ENCODE peak calls at places on chromosomes 5 and 9, in six cellular contexts. One of them, this sample, is unnamed.

GRCh38 chr9:33289501-33289900 is 815 bp upstream of the NFX1 start:
- DNase-seq in lung: no peak
- DNase-seq in adrenal gland: peak
- DNase-seq in astrocyte of the spinal cord: peak
- DNase-seq in fibroblast of lung: peak
- DNase-seq in cardiac fibroblast: peak
- DNase-seq in this sample: no peak

GRCh38 chr5:36442796-36443195 is 141.1 kb upstream of the RANBP3L start:
- DNase-seq in adrenal gland: no peak
- DNase-seq in fibroblast of lung: peak
- DNase-seq in cardiac fibroblast: peak
- DNase-seq in lung: no peak
- DNase-seq in astrocyte of the spinal cord: peak
- DNase-seq in this sample: peak

GRCh38 chr9:87337335-87338074 is 160.2 kb upstream of the DAPK1 start:
- DNase-seq in lung: no peak
- DNase-seq in cardiac fibroblast: no peak
- DNase-seq in fibroblast of lung: peak
- DNase-seq in adrenal gland: peak
- DNase-seq in astrocyte of the spinal cord: peak
- DNase-seq in this sample: peak

GRCh38 chr9:32571969-32572899 is 725 bp downstream of the NDUFB6 start:
- DNase-seq in lung: peak
- DNase-seq in adrenal gland: peak
- DNase-seq in cardiac fibroblast: peak
- DNase-seq in astrocyte of the spinal cord: peak
- DNase-seq in fibroblast of lung: peak
- DNase-seq in this sample: peak

GRCh38 chr9:127928232-127929043 is 2.1 kb downstream of the PIP5KL1 start:
- DNase-seq in cardiac fibroblast: no peak
- DNase-seq in adrenal gland: no peak
- DNase-seq in lung: no peak
- DNase-seq in fibroblast of lung: no peak
- DNase-seq in astrocyte of the spinal cord: no peak
- DNase-seq in this sample: no peak

GRCh38 chr5:17402291-17403121 is 95.5 kb upstream of the TAF11L2 start:
- DNase-seq in cardiac fibroblast: no peak
- DNase-seq in lung: no peak
- DNase-seq in adrenal gland: no peak
- DNase-seq in fibroblast of lung: no peak
- DNase-seq in astrocyte of the spinal cord: no peak
- DNase-seq in this sample: no peak

GRCh38 chr5:2038337-2039179 is 155.8 kb upstream of the IRX4 start:
- DNase-seq in adrenal gland: peak
- DNase-seq in astrocyte of the spinal cord: no peak
- DNase-seq in fibroblast of lung: peak
- DNase-seq in lung: peak
- DNase-seq in cardiac fibroblast: peak
- DNase-seq in this sample: peak

GRCh38 chr9:16645970-16646369 is 224.5 kb downstream of the BNC2 start:
- DNase-seq in astrocyte of the spinal cord: no peak
- DNase-seq in lung: no peak
- DNase-seq in fibroblast of lung: no peak
- DNase-seq in adrenal gland: no peak
- DNase-seq in cardiac fibroblast: peak
- DNase-seq in this sample: peak

GRCh38 chr5:32505718-32506117 is 61.2 kb upstream of the ZFR start:
- DNase-seq in fibroblast of lung: peak
- DNase-seq in lung: no peak
- DNase-seq in cardiac fibroblast: peak
- DNase-seq in astrocyte of the spinal cord: no peak
- DNase-seq in adrenal gland: no peak
- DNase-seq in this sample: peak

GRCh38 chr9:93473411-93473810 is 20.0 kb upstream of the FAM120AOS start:
- DNase-seq in lung: no peak
- DNase-seq in fibroblast of lung: peak
- DNase-seq in cardiac fibroblast: peak
- DNase-seq in astrocyte of the spinal cord: no peak
- DNase-seq in adrenal gland: no peak
- DNase-seq in this sample: peak

GRCh38 chr9:106945727-106946690 is 83.0 kb downstream of the ZNF462 start:
- DNase-seq in adrenal gland: no peak
- DNase-seq in cardiac fibroblast: peak
- DNase-seq in lung: no peak
- DNase-seq in fibroblast of lung: peak
- DNase-seq in astrocyte of the spinal cord: peak
- DNase-seq in this sample: peak

GRCh38 chr5:137036630-137037029 is 462.5 kb downstream of the SPOCK1 start:
- DNase-seq in cardiac fibroblast: no peak
- DNase-seq in fibroblast of lung: no peak
- DNase-seq in astrocyte of the spinal cord: no peak
- DNase-seq in adrenal gland: no peak
- DNase-seq in lung: no peak
- DNase-seq in this sample: no peak

GRCh38 chr5:134149571-134150303 is 27.0 kb downstream of the SKP1 start:
- DNase-seq in lung: peak
- DNase-seq in astrocyte of the spinal cord: no peak
- DNase-seq in cardiac fibroblast: peak
- DNase-seq in fibroblast of lung: peak
- DNase-seq in adrenal gland: no peak
- DNase-seq in this sample: no peak

GRCh38 chr5:172740483-172741205 is 30.4 kb downstream of the DUSP1 start:
- DNase-seq in lung: peak
- DNase-seq in adrenal gland: peak
- DNase-seq in astrocyte of the spinal cord: peak
- DNase-seq in fibroblast of lung: peak
- DNase-seq in cardiac fibroblast: peak
- DNase-seq in this sample: peak

GRCh38 chr5:141638771-141639170 is 2.0 kb downstream of the RELL2 start:
- DNase-seq in adrenal gland: no peak
- DNase-seq in cardiac fibroblast: no peak
- DNase-seq in astrocyte of the spinal cord: no peak
- DNase-seq in lung: no peak
- DNase-seq in fibroblast of lung: no peak
- DNase-seq in this sample: no peak
- TF ChIP-seq CTCF in adrenal gland: no peak
- TF ChIP-seq CTCF in cardiac fibroblast: no peak
- TF ChIP-seq CTCF in astrocyte of the spinal cord: no peak
- TF ChIP-seq CTCF in lung: no peak
- TF ChIP-seq CTCF in fibroblast of lung: no peak
- TF ChIP-seq CTCF in this sample: no peak

GRCh38 chr9:129665008-129665771 is at the start of gene PRRX2:
- DNase-seq in adrenal gland: peak
- DNase-seq in cardiac fibroblast: no peak
- DNase-seq in lung: no peak
- DNase-seq in astrocyte of the spinal cord: peak
- DNase-seq in fibroblast of lung: peak
- DNase-seq in this sample: no peak

GRCh38 chr9:129665814-129666511 is 516 bp downstream of the PRRX2 start:
- DNase-seq in astrocyte of the spinal cord: no peak
- DNase-seq in adrenal gland: no peak
- DNase-seq in fibroblast of lung: no peak
- DNase-seq in lung: no peak
- DNase-seq in cardiac fibroblast: no peak
- DNase-seq in this sample: no peak

GRCh38 chr9:129667850-129668249 is 2.4 kb downstream of the PRRX2 start:
- DNase-seq in cardiac fibroblast: no peak
- DNase-seq in adrenal gland: no peak
- DNase-seq in astrocyte of the spinal cord: no peak
- DNase-seq in lung: no peak
- DNase-seq in fibroblast of lung: no peak
- DNase-seq in this sample: no peak

GRCh38 chr9:129667378-129667777 is 1.9 kb downstream of the PRRX2 start:
- DNase-seq in astrocyte of the spinal cord: no peak
- DNase-seq in lung: no peak
- DNase-seq in cardiac fibroblast: no peak
- DNase-seq in fibroblast of lung: no peak
- DNase-seq in adrenal gland: no peak
- DNase-seq in this sample: no peak

GRCh38 chr9:129666575-129666974 is 1.1 kb downstream of the PRRX2 start:
- DNase-seq in cardiac fibroblast: no peak
- DNase-seq in fibroblast of lung: no peak
- DNase-seq in adrenal gland: no peak
- DNase-seq in astrocyte of the spinal cord: no peak
- DNase-seq in lung: no peak
- DNase-seq in this sample: no peak
- H3K4me3 ChIP-seq in cardiac fibroblast: no peak
- H3K4me3 ChIP-seq in fibroblast of lung: peak
- H3K4me3 ChIP-seq in adrenal gland: no peak
- H3K4me3 ChIP-seq in astrocyte of the spinal cord: peak
- H3K4me3 ChIP-seq in lung: no peak
- H3K4me3 ChIP-seq in this sample: no peak

DNA sequence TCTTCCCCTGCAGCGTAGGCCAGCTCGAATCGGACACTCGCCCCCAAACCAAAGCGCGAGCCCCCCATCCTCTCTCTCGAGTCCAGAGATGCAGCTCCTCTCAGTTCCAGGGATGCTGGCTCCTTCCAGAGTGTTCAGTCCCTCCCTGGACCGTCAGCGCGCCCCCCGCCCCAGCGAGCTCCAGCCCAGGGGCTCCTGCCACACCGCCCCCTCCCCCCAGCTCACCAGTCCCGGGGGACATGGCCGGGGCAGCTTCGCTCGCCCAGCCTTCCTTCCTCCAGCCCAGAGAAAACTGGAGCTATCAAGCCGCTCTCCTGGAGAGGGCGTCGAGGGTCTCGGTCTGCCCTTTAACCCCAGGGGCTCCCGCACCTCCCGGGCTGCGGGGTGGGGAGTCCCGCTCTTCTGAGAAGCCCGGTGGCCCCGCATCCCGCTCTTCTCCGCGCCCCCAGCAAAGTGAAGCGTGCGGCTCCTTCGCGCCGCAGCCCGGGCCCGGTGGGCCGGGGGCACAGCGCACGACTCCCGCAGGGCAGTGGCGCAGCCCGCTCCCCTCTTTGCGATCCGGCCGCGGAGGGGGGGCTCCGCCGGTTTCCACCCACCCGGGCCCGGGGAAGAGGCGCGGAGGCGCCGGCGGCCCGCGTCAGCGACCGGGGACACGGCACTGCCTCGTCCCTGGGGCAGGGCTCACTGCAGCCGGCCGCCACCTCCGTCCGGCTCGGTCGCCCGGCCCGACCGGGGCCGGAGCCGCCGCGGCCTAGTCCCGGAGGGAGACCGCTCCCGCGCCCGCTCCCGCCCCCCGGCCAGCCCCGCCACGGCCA is 585 bp downstream of the MIER3 start:
- DNase-seq in adrenal gland: peak
- DNase-seq in cardiac fibroblast: peak
- DNase-seq in astrocyte of the spinal cord: peak
- DNase-seq in fibroblast of lung: peak
- DNase-seq in lung: no peak
- DNase-seq in this sample: peak
- TF ChIP-seq CTCF in adrenal gland: no peak
- TF ChIP-seq CTCF in cardiac fibroblast: no peak
- TF ChIP-seq CTCF in astrocyte of the spinal cord: no peak
- TF ChIP-seq CTCF in fibroblast of lung: no peak
- TF ChIP-seq CTCF in lung: no peak
- TF ChIP-seq CTCF in this sample: no peak

GRCh38 chr9:122393284-122393983 is 22.6 kb downstream of the PTGS1 start:
- DNase-seq in lung: peak
- DNase-seq in fibroblast of lung: no peak
- DNase-seq in adrenal gland: no peak
- DNase-seq in astrocyte of the spinal cord: no peak
- DNase-seq in cardiac fibroblast: no peak
- DNase-seq in this sample: no peak

GRCh38 chr9:122392714-122393113 is 21.9 kb downstream of the PTGS1 start:
- DNase-seq in fibroblast of lung: no peak
- DNase-seq in lung: peak
- DNase-seq in adrenal gland: no peak
- DNase-seq in cardiac fibroblast: peak
- DNase-seq in astrocyte of the spinal cord: no peak
- DNase-seq in this sample: no peak

GRCh38 chr9:122392284-122392683 is 21.5 kb downstream of the PTGS1 start:
- DNase-seq in lung: peak
- DNase-seq in fibroblast of lung: no peak
- DNase-seq in cardiac fibroblast: no peak
- DNase-seq in astrocyte of the spinal cord: no peak
- DNase-seq in adrenal gland: no peak
- DNase-seq in this sample: no peak

GRCh38 chr9:122396622-122397148 is 25.9 kb downstream of the PTGS1 start:
- DNase-seq in lung: no peak
- DNase-seq in cardiac fibroblast: no peak
- DNase-seq in fibroblast of lung: no peak
- DNase-seq in adrenal gland: no peak
- DNase-seq in astrocyte of the spinal cord: no peak
- DNase-seq in this sample: no peak

GRCh38 chr9:122394265-122395242 is 23.7 kb downstream of the PTGS1 start:
- DNase-seq in lung: peak
- DNase-seq in fibroblast of lung: peak
- DNase-seq in astrocyte of the spinal cord: peak
- DNase-seq in cardiac fibroblast: peak
- DNase-seq in adrenal gland: no peak
- DNase-seq in this sample: peak
- H3K4me3 ChIP-seq in lung: no peak
- H3K4me3 ChIP-seq in fibroblast of lung: no peak
- H3K4me3 ChIP-seq in astrocyte of the spinal cord: no peak
- H3K4me3 ChIP-seq in cardiac fibroblast: no peak
- H3K4me3 ChIP-seq in adrenal gland: no peak
- H3K4me3 ChIP-seq in this sample: no peak

GRCh38 chr5:145827275-145827674 is 7.9 kb downstream of the PRELID2 start:
- DNase-seq in lung: no peak
- DNase-seq in astrocyte of the spinal cord: no peak
- DNase-seq in adrenal gland: no peak
- DNase-seq in cardiac fibroblast: peak
- DNase-seq in fibroblast of lung: no peak
- DNase-seq in this sample: no peak
- TF ChIP-seq CTCF in lung: no peak
- TF ChIP-seq CTCF in astrocyte of the spinal cord: no peak
- TF ChIP-seq CTCF in adrenal gland: no peak
- TF ChIP-seq CTCF in cardiac fibroblast: no peak
- TF ChIP-seq CTCF in fibroblast of lung: no peak
- TF ChIP-seq CTCF in this sample: no peak

GRCh38 chr5:90833753-90834152 is 275.2 kb downstream of the ADGRV1 start:
- DNase-seq in adrenal gland: no peak
- DNase-seq in lung: no peak
- DNase-seq in cardiac fibroblast: no peak
- DNase-seq in astrocyte of the spinal cord: no peak
- DNase-seq in fibroblast of lung: no peak
- DNase-seq in this sample: no peak
- H3K4me3 ChIP-seq in adrenal gland: no peak
- H3K4me3 ChIP-seq in lung: no peak
- H3K4me3 ChIP-seq in cardiac fibroblast: no peak
- H3K4me3 ChIP-seq in astrocyte of the spinal cord: no peak
- H3K4me3 ChIP-seq in fibroblast of lung: no peak
- H3K4me3 ChIP-seq in this sample: no peak

DNA sequence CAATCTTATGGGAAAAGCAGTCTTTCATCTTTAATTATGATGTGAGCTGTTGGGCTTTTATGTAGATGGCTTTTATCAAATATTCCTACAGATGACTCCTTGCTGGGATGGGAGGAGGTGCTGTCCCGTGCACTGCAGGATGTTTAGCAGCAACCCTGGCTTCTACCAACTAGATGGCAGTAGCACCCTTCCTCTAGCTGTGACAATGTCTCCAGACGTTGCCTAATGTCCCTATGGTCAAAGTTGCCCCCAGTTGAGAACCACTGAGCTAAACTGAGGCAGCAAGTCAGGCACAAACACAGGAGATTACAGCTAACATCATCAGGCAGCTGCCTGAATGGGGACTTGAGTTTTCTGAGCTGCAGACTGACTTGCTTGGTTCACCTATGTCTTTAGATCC is 401.9 kb upstream of the PDE4D start:
- DNase-seq in adrenal gland: no peak
- DNase-seq in fibroblast of lung: peak
- DNase-seq in astrocyte of the spinal cord: peak
- DNase-seq in cardiac fibroblast: peak
- DNase-seq in lung: no peak
- DNase-seq in this sample: peak
- TF ChIP-seq CTCF in adrenal gland: no peak
- TF ChIP-seq CTCF in fibroblast of lung: peak
- TF ChIP-seq CTCF in astrocyte of the spinal cord: peak
- TF ChIP-seq CTCF in cardiac fibroblast: peak
- TF ChIP-seq CTCF in lung: no peak
- TF ChIP-seq CTCF in this sample: peak

GRCh38 chr9:98191210-98191609 is 1.2 kb downstream of the CORO2A start:
- DNase-seq in cardiac fibroblast: no peak
- DNase-seq in astrocyte of the spinal cord: no peak
- DNase-seq in lung: no peak
- DNase-seq in adrenal gland: no peak
- DNase-seq in fibroblast of lung: no peak
- DNase-seq in this sample: no peak
- H3K4me3 ChIP-seq in cardiac fibroblast: no peak
- H3K4me3 ChIP-seq in astrocyte of the spinal cord: no peak
- H3K4me3 ChIP-seq in lung: no peak
- H3K4me3 ChIP-seq in adrenal gland: no peak
- H3K4me3 ChIP-seq in fibroblast of lung: no peak
- H3K4me3 ChIP-seq in this sample: no peak

This sample was measured in fibroblast of villous mesenchyme.